ENCODE peak calls at places on chromosomes 16 and 17, in seven cellular contexts. A is suprapubic skin, W is GM12878, S is esophagus muscularis mucosa, J is sigmoid colon, P is K562, N is stomach. U is an unnamed sample.
A peak's percentile ranks its signal among the peaks of the same experiment; 100 is the strongest.

GRCh38 chr16:28189237-28189636 is 22.5 kb downstream of the XPO6 start:
- DNase-seq in A (no peak), W (no peak), S (no peak), J (no peak), P (no peak), N (no peak), U (no peak)

GRCh38 chr17:68288375-68288774 is 2.6 kb downstream of the SLC16A6 start:
- DNase-seq in A (no peak), W (peak; percentile 78), S (no peak), J (no peak), P (peak; percentile 40), N (no peak), U (no peak)

GRCh38 chr17:82083533-82084359 is 14.3 kb downstream of the FASN start:
- DNase-seq in A (no peak), W (no peak), S (no peak), J (no peak), P (no peak), N (no peak), U (no peak)

GRCh38 chr16:76335187-76335974 is 58.2 kb downstream of the CNTNAP4 start:
- DNase-seq in A (no peak), W (no peak), S (no peak), J (no peak), P (no peak), N (no peak), U (no peak)

GRCh38 chr16:54178491-54178976 is 108.1 kb downstream of the IRX3 start:
- DNase-seq in A (no peak), W (no peak), S (no peak), J (no peak), P (no peak), N (no peak), U (no peak)

GRCh38 chr17:66915204-66915611 is 49.3 kb upstream of the CACNG4 start:
- DNase-seq in A (no peak), W (no peak), S (no peak), J (no peak), P (no peak), N (peak; percentile 52), U (peak; percentile 62)

GRCh38 chr17:55420776-55421178 is 858 bp downstream of the MMD start:
- DNase-seq in A (peak; percentile 83), W (no peak), S (peak; percentile 93), J (peak; percentile 86), P (peak; percentile 40), N (peak; percentile 41), U (peak; percentile 57)

GRCh38 chr17:43927101-43927935 is 15.0 kb downstream of the PPY start:
- DNase-seq in A (no peak), W (no peak), S (no peak), J (no peak), P (no peak), N (peak; percentile 27), U (peak; percentile 37)

GRCh38 chr16:75254359-75254837 is 3.0 kb upstream of the BCAR1 start:
- DNase-seq in A (peak; percentile 66), W (no peak), S (no peak), J (peak; percentile 66), P (no peak), N (no peak), U (peak; percentile 41)

GRCh38 chr17:74116087-74116717 is 87.3 kb upstream of the RPL38 start:
- DNase-seq in A (no peak), W (no peak), S (no peak), J (no peak), P (no peak), N (no peak), U (no peak)

GRCh38 chr17:64635647-64636305 is 26.3 kb downstream of the SMURF2 start:
- DNase-seq in A (no peak), W (peak; percentile 62), S (no peak), J (no peak), P (no peak), N (no peak), U (no peak)

GRCh38 chr17:56914641-56915263 is 903 bp upstream of the TRIM25 start:
- DNase-seq in A (no peak), W (no peak), S (no peak), J (no peak), P (no peak), N (no peak), U (no peak)

GRCh38 chr17:19334331-19334730 is 28.2 kb downstream of the B9D1 start:
- DNase-seq in A (no peak), W (no peak), S (no peak), J (peak; percentile 54), P (no peak), N (no peak), U (no peak)

GRCh38 chr16:69847643-69848042 is 85.5 kb downstream of the WWP2 start:
- DNase-seq in A (no peak), W (no peak), S (no peak), J (no peak), P (no peak), N (no peak), U (no peak)
- TF ChIP-seq POLR2AphosphoS5 in A (no peak), W (no peak), S (no peak), J (no peak), P (no peak), N (no peak), U (no peak)

DNA sequence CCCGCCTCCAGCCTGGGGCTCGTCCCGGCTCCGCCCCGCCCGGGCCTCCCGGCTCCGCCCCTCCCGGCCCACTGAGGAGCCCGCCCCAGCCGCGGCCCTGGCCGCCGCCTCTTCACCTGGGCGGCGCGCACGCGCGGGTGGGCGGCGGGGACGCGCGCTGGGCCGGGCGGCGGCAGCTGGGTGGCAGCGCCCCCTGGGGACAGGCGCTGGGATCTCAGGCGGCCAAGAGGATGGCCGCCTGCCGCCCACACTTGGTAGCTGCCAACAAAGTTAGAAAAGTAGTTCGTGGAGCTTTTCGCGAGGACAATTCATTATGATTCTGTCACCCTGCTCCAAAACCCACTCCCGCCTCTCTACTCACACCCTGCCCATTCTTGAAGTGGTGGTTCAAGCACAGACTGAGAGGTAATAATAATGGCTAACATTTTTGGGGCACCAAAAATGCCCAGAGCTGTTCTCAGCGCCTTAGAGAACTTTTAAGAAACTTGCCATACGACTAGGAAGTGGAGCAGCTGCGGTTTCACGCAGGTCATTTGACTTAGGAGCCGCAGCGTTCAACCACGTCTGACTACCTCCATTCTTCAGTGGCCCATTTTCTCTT is 340 bp upstream of the MYO1D start:
- DNase-seq in A (peak; percentile 94), W (peak; percentile 37), S (peak; percentile 94), J (peak; percentile 94), P (peak; percentile 96), N (peak; percentile 96), U (peak; percentile 96)
- TF ChIP-seq EP300 in A (no peak), W (no peak), S (no peak), J (no peak), P (no peak), N (no peak), U (no peak)

GRCh38 chr16:4316732-4317461 is 1.0 kb downstream of the GLIS2 start:
- DNase-seq in A (no peak), W (no peak), S (no peak), J (peak; percentile 81), P (no peak), N (peak; percentile 74), U (peak; percentile 30)
- H3K4me1 ChIP-seq in A (peaks cover 70% of the 10 kb centered on the region), W (peaks cover 11% of the 10 kb centered on the region), S (peaks cover 75% of the 10 kb centered on the region), J (peaks cover 2% of the 10 kb centered on the region), P (peaks cover 3% of the 10 kb centered on the region), N (peaks cover 78% of the 10 kb centered on the region), U (peaks cover 43% of the 10 kb centered on the region)

GRCh38 chr17:61248399-61248798 is 151.2 kb upstream of the TBX2 start:
- DNase-seq in A (no peak), W (no peak), S (no peak), J (no peak), P (no peak), N (peak; percentile 41), U (peak; percentile 60)
- TF ChIP-seq POLR2AphosphoS5 in A (no peak), W (no peak), S (no peak), J (no peak), P (no peak), N (no peak), U (peak; percentile 52)

GRCh38 chr16:4372578-4373355 is 1.1 kb downstream of the VASN start:
- DNase-seq in A (peak; percentile 75), W (no peak), S (no peak), J (peak; percentile 87), P (no peak), N (peak; percentile 54), U (no peak)

GRCh38 chr16:4372315-4372577 is 598 bp downstream of the VASN start:
- DNase-seq in A (no peak), W (no peak), S (no peak), J (no peak), P (no peak), N (no peak), U (no peak)

GRCh38 chr16:4370570-4371480 is 823 bp upstream of the VASN start:
- DNase-seq in A (peak; percentile 83), W (no peak), S (no peak), J (peak; percentile 90), P (peak; percentile 82), N (no peak), U (peak; percentile 57)

GRCh38 chr16:4370151-4370550 is 1.5 kb upstream of the VASN start:
- DNase-seq in A (no peak), W (no peak), S (no peak), J (no peak), P (no peak), N (no peak), U (no peak)

DNA sequence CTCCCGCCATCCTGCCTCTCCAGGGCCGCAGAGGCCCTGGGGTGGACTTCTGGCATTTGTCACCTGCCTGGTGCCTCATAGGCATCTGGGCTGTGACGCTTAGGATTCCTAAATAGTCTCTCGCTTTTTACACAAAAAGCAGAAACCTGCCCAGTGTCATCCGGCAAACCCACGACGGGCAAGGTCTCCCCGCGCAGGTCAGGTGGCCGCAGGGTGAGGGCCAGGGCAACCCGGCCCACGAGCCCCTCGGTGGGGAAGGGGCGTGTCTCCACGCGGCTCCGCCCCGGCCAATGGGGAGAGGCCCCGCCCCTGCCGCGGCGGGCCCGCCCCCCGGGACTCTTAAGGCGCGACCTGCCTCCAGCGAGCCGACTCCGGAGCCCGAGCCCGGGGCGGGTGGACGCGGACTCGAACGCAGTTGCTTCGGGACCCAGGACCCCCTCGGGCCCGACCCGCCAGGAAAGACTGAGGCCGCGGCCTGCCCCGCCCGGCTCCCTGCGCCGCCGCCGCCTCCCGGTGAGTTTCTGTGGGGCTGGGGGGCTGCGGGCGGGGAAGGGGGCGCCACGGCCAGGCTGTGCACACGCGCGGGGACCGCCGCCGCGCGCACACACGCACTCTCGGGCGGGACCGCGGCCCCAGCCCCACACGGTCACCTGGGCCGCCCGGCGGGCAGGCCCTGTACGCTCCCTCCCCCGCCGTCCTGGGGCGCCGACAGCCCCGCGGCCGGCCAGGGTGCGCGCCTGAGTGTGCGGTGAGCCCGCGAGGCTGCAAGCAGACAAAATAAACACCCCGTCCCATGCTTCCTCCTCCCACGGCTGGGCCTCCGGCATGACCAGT is at the start of gene VASN:
- DNase-seq in A (peak; percentile 87), W (no peak), S (no peak), J (peak; percentile 92), P (peak; percentile 95), N (peak; percentile 88), U (peak; percentile 77)
- TF ChIP-seq EP300 in A (no peak), W (no peak), S (no peak), J (no peak), P (no peak), N (peak; percentile 8), U (no peak)

U was measured in transverse colon.